ENCODE peak calls at places on chromosomes 7 and 10, in seven cellular contexts. One of them, this sample, is unnamed.

GRCh38 chr7:44382459-44383300 is 57.3 kb upstream of the CAMK2B start:
- DNase-seq in AG09319: no peak
- DNase-seq in NCI-H226: no peak
- DNase-seq in left colon: no peak
- DNase-seq in naive B cell: no peak
- DNase-seq in T47D: no peak
- DNase-seq in GM23248: peak
- DNase-seq in this sample: no peak

GRCh38 chr10:112797908-112798307 is 152.1 kb upstream of the TCF7L2 start:
- DNase-seq in AG09319: no peak
- DNase-seq in GM23248: no peak
- DNase-seq in NCI-H226: no peak
- DNase-seq in T47D: no peak
- DNase-seq in naive B cell: no peak
- DNase-seq in left colon: no peak
- DNase-seq in this sample: no peak

GRCh38 chr10:94963901-94964300 is 25.4 kb downstream of the CYP2C9 start:
- DNase-seq in left colon: no peak
- DNase-seq in naive B cell: no peak
- DNase-seq in T47D: peak
- DNase-seq in AG09319: no peak
- DNase-seq in GM23248: peak
- DNase-seq in NCI-H226: no peak
- DNase-seq in this sample: peak

GRCh38 chr10:132476146-132477065 is 61.2 kb upstream of the INPP5A start:
- DNase-seq in GM23248: no peak
- DNase-seq in AG09319: no peak
- DNase-seq in naive B cell: no peak
- DNase-seq in left colon: no peak
- DNase-seq in NCI-H226: no peak
- DNase-seq in T47D: no peak
- DNase-seq in this sample: no peak

GRCh38 chr10:119284679-119285096 is 77.3 kb downstream of the GRK5 start:
- DNase-seq in naive B cell: no peak
- DNase-seq in NCI-H226: no peak
- DNase-seq in GM23248: no peak
- DNase-seq in left colon: no peak
- DNase-seq in AG09319: no peak
- DNase-seq in T47D: no peak
- DNase-seq in this sample: no peak

GRCh38 chr10:2477154-2477553 is 590.2 kb upstream of the PFKP start:
- DNase-seq in NCI-H226: no peak
- DNase-seq in naive B cell: no peak
- DNase-seq in T47D: no peak
- DNase-seq in GM23248: no peak
- DNase-seq in left colon: no peak
- DNase-seq in AG09319: no peak
- DNase-seq in this sample: no peak

GRCh38 chr10:30583778-30584415 is 45.7 kb downstream of the LYZL2 start:
- DNase-seq in NCI-H226: peak
- DNase-seq in naive B cell: no peak
- DNase-seq in T47D: peak
- DNase-seq in AG09319: peak
- DNase-seq in left colon: peak
- DNase-seq in GM23248: peak
- DNase-seq in this sample: peak

GRCh38 chr10:124197301-124198148 is 104.1 kb upstream of the CHST15 start:
- DNase-seq in GM23248: peak
- DNase-seq in NCI-H226: no peak
- DNase-seq in T47D: no peak
- DNase-seq in AG09319: no peak
- DNase-seq in left colon: no peak
- DNase-seq in naive B cell: no peak
- DNase-seq in this sample: no peak

GRCh38 chr10:68087338-68088029 is 12.4 kb upstream of the HERC4 start:
- DNase-seq in AG09319: no peak
- DNase-seq in GM23248: no peak
- DNase-seq in left colon: no peak
- DNase-seq in NCI-H226: no peak
- DNase-seq in naive B cell: no peak
- DNase-seq in T47D: no peak
- DNase-seq in this sample: no peak

GRCh38 chr7:78055579-78055978 is 257.0 kb downstream of the PHTF2 start:
- DNase-seq in AG09319: no peak
- DNase-seq in NCI-H226: no peak
- DNase-seq in naive B cell: no peak
- DNase-seq in T47D: no peak
- DNase-seq in GM23248: no peak
- DNase-seq in left colon: no peak
- DNase-seq in this sample: no peak

GRCh38 chr10:3464760-3465405 is 292.3 kb upstream of the PITRM1 start:
- DNase-seq in AG09319: no peak
- DNase-seq in GM23248: no peak
- DNase-seq in NCI-H226: no peak
- DNase-seq in T47D: no peak
- DNase-seq in naive B cell: no peak
- DNase-seq in left colon: no peak
- DNase-seq in this sample: no peak

GRCh38 chr7:2759736-2760097 is 71.7 kb downstream of the AMZ1 start:
- DNase-seq in T47D: no peak
- DNase-seq in left colon: no peak
- DNase-seq in NCI-H226: no peak
- DNase-seq in naive B cell: no peak
- DNase-seq in AG09319: no peak
- DNase-seq in GM23248: no peak
- DNase-seq in this sample: no peak

GRCh38 chr7:42006801-42007394 is 230.1 kb downstream of the GLI3 start:
- DNase-seq in T47D: no peak
- DNase-seq in GM23248: no peak
- DNase-seq in left colon: no peak
- DNase-seq in AG09319: no peak
- DNase-seq in naive B cell: no peak
- DNase-seq in NCI-H226: no peak
- DNase-seq in this sample: no peak

GRCh38 chr7:45217358-45217757 is 59.8 kb downstream of the RAMP3 start:
- DNase-seq in naive B cell: no peak
- DNase-seq in T47D: no peak
- DNase-seq in left colon: no peak
- DNase-seq in AG09319: no peak
- DNase-seq in GM23248: no peak
- DNase-seq in NCI-H226: peak
- DNase-seq in this sample: no peak

GRCh38 chr7:111312966-111313365 is 222.0 kb downstream of the LRRN3 start:
- DNase-seq in T47D: no peak
- DNase-seq in NCI-H226: no peak
- DNase-seq in GM23248: peak
- DNase-seq in left colon: no peak
- DNase-seq in naive B cell: no peak
- DNase-seq in AG09319: no peak
- DNase-seq in this sample: peak

GRCh38 chr10:18545626-18546025 is 105.8 kb downstream of the NSUN6 start:
- DNase-seq in GM23248: peak
- DNase-seq in NCI-H226: no peak
- DNase-seq in AG09319: no peak
- DNase-seq in naive B cell: no peak
- DNase-seq in T47D: no peak
- DNase-seq in left colon: no peak
- DNase-seq in this sample: no peak

GRCh38 chr7:75968561-75969001 is 25.8 kb downstream of the TMEM120A start:
- DNase-seq in AG09319: no peak
- DNase-seq in left colon: no peak
- DNase-seq in naive B cell: no peak
- DNase-seq in GM23248: no peak
- DNase-seq in NCI-H226: no peak
- DNase-seq in T47D: no peak
- DNase-seq in this sample: no peak

GRCh38 chr10:124647421-124648130 is 96.6 kb downstream of the FAM53B start:
- DNase-seq in naive B cell: peak
- DNase-seq in left colon: peak
- DNase-seq in T47D: no peak
- DNase-seq in AG09319: no peak
- DNase-seq in GM23248: peak
- DNase-seq in NCI-H226: peak
- DNase-seq in this sample: peak

GRCh38 chr10:103917326-103918052 is 495 bp downstream of the STN1 start:
- DNase-seq in naive B cell: no peak
- DNase-seq in AG09319: no peak
- DNase-seq in left colon: peak
- DNase-seq in T47D: no peak
- DNase-seq in GM23248: peak
- DNase-seq in NCI-H226: peak
- DNase-seq in this sample: peak

GRCh38 chr10:131242007-131242406 is 69.5 kb downstream of the TCERG1L start:
- DNase-seq in naive B cell: no peak
- DNase-seq in T47D: no peak
- DNase-seq in GM23248: peak
- DNase-seq in NCI-H226: no peak
- DNase-seq in AG09319: no peak
- DNase-seq in left colon: no peak
- DNase-seq in this sample: no peak

GRCh38 chr7:106010866-106011265 is 47.8 kb downstream of the CDHR3 start:
- DNase-seq in AG09319: no peak
- DNase-seq in T47D: no peak
- DNase-seq in left colon: no peak
- DNase-seq in naive B cell: no peak
- DNase-seq in GM23248: no peak
- DNase-seq in NCI-H226: no peak
- DNase-seq in this sample: no peak

GRCh38 chr7:152341039-152341913 is 94.5 kb downstream of the KMT2C start:
- DNase-seq in T47D: peak
- DNase-seq in AG09319: peak
- DNase-seq in GM23248: peak
- DNase-seq in NCI-H226: peak
- DNase-seq in left colon: no peak
- DNase-seq in naive B cell: no peak
- DNase-seq in this sample: peak

GRCh38 chr10:72316386-72316700 is 38.4 kb downstream of the DNAJB12 start:
- DNase-seq in naive B cell: no peak
- DNase-seq in T47D: no peak
- DNase-seq in NCI-H226: no peak
- DNase-seq in left colon: no peak
- DNase-seq in AG09319: no peak
- DNase-seq in GM23248: no peak
- DNase-seq in this sample: no peak